ENCODE peak calls at places on chromosome 17, in four cellular contexts. X, N, O and Y are unnamed samples.

GRCh38 chr17:75625813-75626486 is 7.3 kb upstream of the SMIM5 start:
- DNase-seq in X (no peak), N (no peak), O (peak), Y (no peak)

GRCh38 chr17:12296120-12296727 is 275.5 kb downstream of the MAP2K4 start:
- DNase-seq in X (peak), N (no peak), O (no peak), Y (no peak)

GRCh38 chr17:43892672-43892975 is 14.7 kb downstream of the MPP2 start:
- DNase-seq in X (no peak), N (no peak), O (no peak), Y (no peak)

GRCh38 chr17:30952645-30953393 is 18.0 kb upstream of the RNF135 start:
- DNase-seq in X (no peak), N (no peak), O (no peak), Y (no peak)

GRCh38 chr17:72380737-72381136 is 259.9 kb downstream of the SOX9 start:
- DNase-seq in X (no peak), N (no peak), O (no peak), Y (no peak)

GRCh38 chr17:57669671-57670529 is 75.2 kb downstream of the CCDC182 start:
- DNase-seq in X (no peak), N (no peak), O (no peak), Y (no peak)

GRCh38 chr17:49003557-49004511 is 6.6 kb downstream of the IGF2BP1 start:
- DNase-seq in X (no peak), N (peak), O (peak), Y (no peak)

GRCh38 chr17:72077326-72077960 is 43.4 kb upstream of the SOX9 start:
- DNase-seq in X (no peak), N (no peak), O (no peak), Y (no peak)

GRCh38 chr17:13384626-13385025 is 217.1 kb downstream of the HS3ST3A1 start:
- DNase-seq in X (no peak), N (no peak), O (no peak), Y (no peak)

GRCh38 chr17:79651751-79652150 is 40.9 kb upstream of the RBFOX3 start:
- DNase-seq in X (no peak), N (no peak), O (no peak), Y (no peak)

GRCh38 chr17:57927048-57927723 is 28.0 kb downstream of the CUEDC1 start:
- DNase-seq in X (peak), N (peak), O (peak), Y (no peak)

GRCh38 chr17:56737741-56738161 is 96.0 kb downstream of the C17orf67 start:
- DNase-seq in X (no peak), N (peak), O (peak), Y (no peak)

GRCh38 chr17:82121660-82122629 is 23.9 kb upstream of the FASN start:
- DNase-seq in X (no peak), N (no peak), O (no peak), Y (no peak)

GRCh38 chr17:17702821-17703607 is 21.8 kb downstream of the RAI1 start:
- DNase-seq in X (peak), N (no peak), O (no peak), Y (no peak)
- TF ChIP-seq CTCF in X (peak), N (no peak), O (no peak), Y (no peak)

DNA sequence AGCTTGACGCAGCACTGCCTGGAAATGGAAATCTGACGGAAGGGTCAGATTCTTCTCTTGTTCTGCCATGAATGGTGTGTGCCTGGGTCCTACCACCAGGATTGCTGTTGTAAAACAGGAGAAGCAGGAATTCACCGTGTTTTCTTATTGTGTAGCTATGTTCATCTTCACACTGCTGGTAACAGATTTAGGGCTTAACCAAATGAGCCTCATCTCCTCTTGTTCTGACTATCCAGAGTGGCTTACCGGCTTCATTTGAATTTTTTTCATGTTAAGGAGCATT is 97.3 kb upstream of the CHMP6 start:
- DNase-seq in X (no peak), N (no peak), O (no peak), Y (no peak)
- TF ChIP-seq CTCF in X (no peak), N (peak), O (peak), Y (no peak)

DNA sequence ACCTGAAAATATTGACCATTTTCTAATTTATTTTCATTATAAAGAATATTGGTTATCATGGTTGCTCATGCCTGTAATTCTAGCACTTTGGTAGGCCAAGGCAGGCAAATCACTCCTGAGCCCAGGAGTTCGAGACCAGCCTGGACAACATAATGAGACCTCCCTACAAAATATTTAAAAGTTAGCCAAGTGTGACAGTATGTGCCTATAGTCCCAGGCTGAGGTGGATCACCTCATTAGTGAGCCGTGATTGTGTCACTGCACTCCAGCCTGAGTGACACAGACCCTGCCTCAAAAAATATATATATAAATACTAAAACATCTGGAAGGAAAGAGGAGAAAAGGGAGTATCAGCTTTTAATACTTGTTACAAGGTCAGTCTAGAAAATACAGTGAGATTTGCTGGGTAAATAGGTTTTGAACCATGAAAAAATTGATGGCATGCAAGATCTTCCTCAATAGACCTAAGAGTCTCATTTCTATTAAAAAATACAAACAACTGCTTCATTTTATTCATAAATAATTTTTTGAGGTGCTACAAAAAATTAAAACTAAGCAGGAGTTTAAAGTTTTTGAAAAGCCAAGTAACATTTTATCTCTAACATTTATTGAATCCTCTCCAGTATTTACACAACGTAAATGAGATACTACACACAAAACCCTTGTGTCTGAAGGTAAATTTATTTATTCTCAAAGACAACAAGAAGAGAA is 47.7 kb downstream of the TUBD1 start:
- DNase-seq in X (no peak), N (peak), O (peak), Y (no peak)
- TF ChIP-seq CTCF in X (no peak), N (no peak), O (no peak), Y (no peak)

DNA sequence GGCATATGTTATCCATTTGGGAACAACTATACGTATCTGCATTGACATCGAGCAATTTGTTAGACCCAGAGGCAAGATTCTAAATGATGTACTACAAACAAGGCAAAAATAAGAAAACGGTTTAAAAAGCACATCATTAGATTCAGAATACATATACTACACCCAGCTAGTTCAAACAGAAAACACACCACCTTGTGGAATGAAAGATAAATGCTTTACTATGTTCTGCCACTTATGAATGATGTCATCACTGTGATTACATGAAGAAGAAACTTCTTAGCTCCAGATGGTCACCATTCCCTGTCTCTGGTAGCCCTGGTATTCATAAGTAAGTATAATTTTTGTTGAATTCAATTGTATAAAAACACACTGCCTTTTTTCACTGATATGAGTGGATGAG is 7.8 kb downstream of the NACA2 start:
- DNase-seq in X (no peak), N (peak), O (peak), Y (no peak)
- TF ChIP-seq CTCF in X (no peak), N (peak), O (peak), Y (no peak)